ENCODE peak calls at places on chromosomes 4 and X, in eight cellular contexts. Q, J, K, H, R, O, S and X are unnamed samples.

GRCh38 chr4:46370531-46370930 is 19.4 kb downstream of the GABRA2 start:
- DNase-seq in O (no peak), H (no peak), R (no peak), J (no peak), S (no peak), K (no peak), Q (no peak), X (no peak)

GRCh38 chr4:159051245-159052071 is 51.4 kb upstream of the RAPGEF2 start:
- DNase-seq in Q (no peak), O (no peak), K (no peak), S (no peak), R (no peak), H (no peak), J (no peak), X (no peak)

GRCh38 chrX:17984415-17984814 is 123.3 kb upstream of the RAI2 start:
- DNase-seq in O (no peak), J (no peak), S (no peak), K (no peak), Q (no peak), R (no peak), H (no peak), X (no peak)

GRCh38 chr4:5385741-5386251 is 322.6 kb downstream of the EVC2 start:
- DNase-seq in S (peak), J (peak), R (no peak), H (no peak), Q (peak), O (no peak), K (no peak), X (no peak)

GRCh38 chr4:143482753-143483362 is 30.6 kb upstream of the SMARCA5 start:
- DNase-seq in Q (no peak), S (peak), K (no peak), R (peak), J (no peak), H (no peak), O (peak), X (no peak)

GRCh38 chr4:106365613-106366012 is 3.0 kb downstream of the GIMD1 start:
- DNase-seq in H (no peak), K (no peak), J (no peak), Q (no peak), O (no peak), R (peak), S (peak), X (no peak)

GRCh38 chr4:174423257-174423944 is 98.9 kb downstream of the HPGD start:
- DNase-seq in R (peak), H (no peak), J (no peak), O (peak), Q (no peak), K (no peak), S (peak), X (peak)

GRCh38 chr4:113701156-113701555 is 60.4 kb downstream of the CAMK2D start:
- DNase-seq in Q (no peak), O (no peak), R (no peak), J (no peak), H (no peak), S (no peak), K (no peak), X (no peak)

GRCh38 chr4:146308951-146309350 is 94.6 kb downstream of the REELD1 start:
- DNase-seq in O (no peak), J (no peak), S (no peak), H (no peak), K (no peak), R (peak), Q (no peak), X (no peak)

GRCh38 chr4:153249199-153250154 is 45.2 kb downstream of the TRIM2 start:
- DNase-seq in Q (peak), J (peak), K (peak), S (no peak), H (peak), R (peak), O (peak), X (peak)

GRCh38 chr4:38354421-38354820 is 309.6 kb upstream of the KLF3 start:
- DNase-seq in K (no peak), Q (no peak), J (no peak), R (no peak), S (no peak), H (no peak), O (no peak), X (no peak)

GRCh38 chr4:57136281-57136680 is 26.1 kb upstream of the IGFBP7 start:
- DNase-seq in R (peak), Q (no peak), H (no peak), J (no peak), S (no peak), O (no peak), K (no peak), X (no peak)

GRCh38 chr4:107896158-107896645 is 35.1 kb upstream of the CYP2U1 start:
- DNase-seq in Q (no peak), O (no peak), J (no peak), K (no peak), H (no peak), R (peak), S (peak), X (no peak)

GRCh38 chr4:67571975-67572374 is 13.4 kb downstream of the STAP1 start:
- DNase-seq in K (no peak), R (no peak), S (no peak), H (no peak), O (no peak), Q (no peak), J (no peak), X (no peak)

GRCh38 chrX:16708016-16708415 is 4.5 kb downstream of the CTPS2 start:
- DNase-seq in S (no peak), K (no peak), O (no peak), H (no peak), Q (no peak), J (no peak), R (no peak), X (no peak)
- H3K4me3 ChIP-seq in S (no peak), K (no peak), O (no peak), H (no peak), Q (no peak), J (no peak), R (no peak), X (no peak)

GRCh38 chrX:153778151-153778551 is 2.7 kb upstream of the SRPK3 start:
- DNase-seq in Q (no peak), S (no peak), K (no peak), O (no peak), J (no peak), H (no peak), R (no peak), X (no peak)
- TF ChIP-seq POLR2A in Q (no peak), S (no peak), K (no peak), O (no peak), J (no peak), H (no peak), R (no peak), X (no peak)

GRCh38 chr4:65392488-65392887 is 277.8 kb downstream of the EPHA5 start:
- DNase-seq in Q (no peak), O (no peak), H (no peak), K (no peak), J (no peak), R (no peak), S (no peak), X (no peak)
- H3K4me3 ChIP-seq in Q (no peak), O (no peak), H (no peak), K (no peak), J (no peak), R (no peak), S (no peak), X (no peak)

GRCh38 chrX:24479924-24480722 is 15.0 kb downstream of the PDK3 start:
- DNase-seq in J (peak), K (no peak), S (no peak), R (peak), H (no peak), Q (peak), O (no peak), X (no peak)
- TF ChIP-seq POLR2A in J (peak), K (no peak), S (no peak), R (no peak), H (no peak), Q (peak), O (no peak), X (no peak)

GRCh38 chrX:131059231-131059630 is 1.1 kb downstream of the ARHGAP36 start:
- DNase-seq in O (no peak), Q (no peak), S (no peak), R (no peak), J (no peak), H (no peak), K (no peak), X (no peak)

GRCh38 chrX:131057706-131058105 is 440 bp upstream of the ARHGAP36 start:
- DNase-seq in O (no peak), H (no peak), J (no peak), R (no peak), Q (no peak), K (no peak), S (no peak), X (no peak)

GRCh38 chrX:131060147-131060546 is 2.0 kb downstream of the ARHGAP36 start:
- DNase-seq in S (no peak), K (no peak), H (no peak), J (no peak), R (no peak), O (no peak), Q (no peak), X (no peak)

GRCh38 chrX:131053076-131053475 is 5.1 kb upstream of the ARHGAP36 start:
- DNase-seq in R (no peak), H (no peak), O (no peak), J (no peak), S (no peak), K (no peak), Q (no peak), X (no peak)

DNA sequence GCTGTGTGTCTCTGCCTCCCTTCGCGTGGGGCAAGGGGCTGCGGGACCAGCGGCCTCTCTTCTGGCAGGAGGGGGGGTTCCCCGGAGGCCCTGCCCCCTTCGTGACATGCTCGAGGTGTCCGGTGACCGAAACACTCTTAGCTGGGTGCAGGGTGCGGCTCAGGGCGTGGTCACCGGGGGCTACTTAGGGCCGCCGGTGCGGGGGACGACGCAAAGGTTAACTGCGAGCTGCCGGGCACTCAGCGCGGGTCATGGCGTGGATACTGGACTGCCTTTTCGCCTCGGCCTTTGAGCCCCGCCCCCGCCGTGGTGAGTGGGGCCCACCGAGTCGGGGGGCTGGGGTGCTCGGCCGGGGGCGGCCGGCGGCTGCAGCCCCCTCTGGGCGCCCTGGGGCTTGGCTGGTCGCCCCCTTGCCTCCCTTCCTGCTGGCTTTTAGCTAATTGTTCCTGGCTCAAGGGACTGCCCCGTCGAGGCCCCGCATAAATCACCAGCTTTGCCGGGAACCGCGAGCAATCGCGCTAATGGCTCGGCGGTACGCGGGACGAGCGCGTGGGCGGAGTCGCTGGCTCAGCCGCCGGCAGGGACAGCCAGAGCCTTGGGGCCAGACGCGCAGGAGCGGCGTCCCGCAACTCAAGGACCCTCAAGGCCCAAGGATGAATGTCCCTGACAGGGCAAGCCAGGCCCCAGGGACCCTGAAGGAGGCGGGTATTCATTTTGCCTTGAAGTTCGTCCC is at the start of gene ARHGAP36:
- DNase-seq in K (no peak), O (no peak), H (no peak), R (no peak), S (no peak), Q (no peak), J (no peak), X (no peak)
- H3K4me3 ChIP-seq in K (no peak), O (no peak), H (no peak), R (no peak), S (peak), Q (peak), J (peak), X (no peak)

GRCh38 chr4:8344387-8344786 is 74.8 kb downstream of the HTRA3 start:
- DNase-seq in R (no peak), S (no peak), H (no peak), Q (no peak), K (peak), O (no peak), J (no peak), X (no peak)
- TF ChIP-seq POLR2A in R (no peak), S (no peak), H (no peak), Q (no peak), K (no peak), O (no peak), J (no peak), X (no peak)

DNA sequence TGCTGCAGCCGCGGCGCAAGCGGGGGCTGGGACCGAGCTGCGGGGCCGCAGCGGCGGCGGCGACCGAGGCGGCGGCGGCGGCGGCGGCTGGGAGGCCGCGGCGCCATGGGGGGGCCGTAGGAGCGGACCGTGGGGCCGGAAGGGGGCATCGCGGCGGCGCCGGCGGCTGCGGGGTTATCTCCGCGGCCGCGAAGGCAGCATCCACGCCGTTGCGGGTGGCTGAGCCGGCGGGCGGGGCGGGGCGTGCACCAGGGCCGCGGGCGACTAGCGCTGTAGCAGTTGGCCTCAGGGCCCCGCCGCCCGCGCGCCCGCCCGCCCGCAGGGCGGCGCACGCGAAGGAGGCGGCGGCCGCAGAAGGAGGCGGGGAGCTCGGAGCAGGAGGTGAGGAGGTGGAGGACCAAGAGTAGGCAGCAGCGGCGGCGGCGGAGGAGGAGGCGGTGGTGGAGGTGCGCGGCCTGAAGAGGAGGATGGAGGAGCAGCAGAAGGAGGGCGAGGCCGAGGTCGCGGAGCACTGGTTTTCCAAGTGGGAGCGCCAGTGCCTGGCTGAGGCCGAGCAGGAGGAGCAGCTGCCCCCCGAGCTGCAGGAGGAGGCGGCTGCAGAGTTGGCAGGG is 126.1 kb upstream of the CXorf66 start:
- DNase-seq in R (no peak), J (peak), K (no peak), H (peak), Q (peak), O (no peak), S (peak), X (no peak)
- H3K4me3 ChIP-seq in R (peak), J (peak), K (peak), H (no peak), Q (peak), O (peak), S (peak), X (no peak)